ENCODE peak calls at places on chromosomes 13 and 19, in six cellular contexts. J, C, P, M, E and L are unnamed samples.

GRCh38 chr13:77184455-77184854 is 142.4 kb downstream of the MYCBP2 start:
- DNase-seq in J (no peak), M (no peak), E (no peak), P (no peak), C (no peak), L (no peak)

GRCh38 chr19:28940751-28941500 is 272.0 kb downstream of the UQCRFS1 start:
- DNase-seq in P (peak), M (no peak), C (no peak), J (no peak), E (no peak), L (no peak)

GRCh38 chr19:1321539-1321938 is 35.9 kb downstream of the EFNA2 start:
- DNase-seq in J (no peak), M (no peak), P (no peak), E (no peak), C (no peak), L (no peak)

GRCh38 chr13:52707375-52707774 is 32.2 kb downstream of the CNMD start:
- DNase-seq in M (no peak), P (no peak), E (no peak), J (no peak), C (no peak), L (no peak)

GRCh38 chr13:27964741-27965323 is 4.3 kb downstream of the CDX2 start:
- DNase-seq in C (no peak), P (no peak), M (no peak), E (no peak), J (no peak), L (no peak)

GRCh38 chr13:111058796-111059506 is 56.2 kb upstream of the ARHGEF7 start:
- DNase-seq in P (no peak), C (no peak), M (no peak), J (no peak), E (no peak), L (no peak)

GRCh38 chr13:106432636-106433035 is 102.8 kb downstream of the EFNB2 start:
- DNase-seq in J (no peak), M (no peak), P (no peak), C (no peak), E (no peak), L (no peak)

GRCh38 chr13:102138635-102139225 is 263.1 kb downstream of the FGF14 start:
- DNase-seq in J (no peak), M (no peak), P (peak), C (no peak), E (no peak), L (no peak)

GRCh38 chr13:109998808-109999528 is 212.6 kb upstream of the IRS2 start:
- DNase-seq in C (no peak), E (no peak), J (no peak), P (peak), M (no peak), L (no peak)

GRCh38 chr19:15934332-15935078 is at the start of gene CYP4F11:
- DNase-seq in P (no peak), E (no peak), J (peak), C (no peak), M (no peak), L (peak)

GRCh38 chr13:66344770-66345367 is 885.3 kb downstream of the PCDH9 start:
- DNase-seq in J (no peak), P (no peak), E (peak), M (no peak), C (peak), L (no peak)

GRCh38 chr13:113827021-113827420 is 36.9 kb downstream of the GAS6 start:
- DNase-seq in J (no peak), P (no peak), E (no peak), C (no peak), M (no peak), L (no peak)

GRCh38 chr13:89899302-89900103 is 1448.0 kb upstream of the MIR17HG start:
- DNase-seq in M (no peak), J (no peak), P (no peak), C (no peak), E (no peak), L (no peak)

GRCh38 chr19:16185123-16185924 is at the start of gene FAM32A:
- DNase-seq in J (peak), P (peak), M (peak), C (peak), E (peak), L (peak)

GRCh38 chr13:20159646-20160345 is 1.1 kb downstream of the GJA3 start:
- DNase-seq in C (peak), P (peak), J (no peak), M (no peak), E (no peak), L (no peak)

GRCh38 chr19:35995655-35995993 is 636 bp downstream of the SDHAF1 start:
- DNase-seq in J (peak), P (peak), C (peak), E (no peak), M (no peak), L (no peak)

GRCh38 chr13:27793377-27794074 is 1.2 kb downstream of the GSX1 start:
- DNase-seq in P (no peak), J (no peak), C (no peak), M (no peak), E (no peak), L (no peak)

GRCh38 chr13:49407936-49408335 is 35.9 kb downstream of the CAB39L start:
- DNase-seq in E (no peak), M (no peak), J (no peak), P (no peak), C (no peak), L (no peak)
- H3K27ac ChIP-seq in E (no peak), M (no peak), J (no peak), P (no peak), C (no peak), L (no peak)

GRCh38 chr13:40562975-40563349 is 103.5 kb downstream of the FOXO1 start:
- DNase-seq in C (no peak), P (no peak), M (no peak), J (no peak), E (no peak), L (no peak)
- H3K27ac ChIP-seq in C (no peak), P (no peak), M (no peak), J (no peak), E (no peak), L (no peak)

GRCh38 chr19:38670921-38671398 is 23.5 kb downstream of the ACTN4 start:
- DNase-seq in P (no peak), E (no peak), J (no peak), C (no peak), M (no peak), L (no peak)

GRCh38 chr19:38673030-38673429 is 25.6 kb downstream of the ACTN4 start:
- DNase-seq in E (no peak), C (no peak), M (no peak), J (no peak), P (no peak), L (no peak)

GRCh38 chr19:38669532-38669931 is 22.1 kb downstream of the ACTN4 start:
- DNase-seq in M (no peak), J (no peak), E (no peak), C (no peak), P (no peak), L (no peak)

GRCh38 chr19:38674388-38675133 is 27.1 kb downstream of the ACTN4 start:
- DNase-seq in P (peak), E (no peak), M (no peak), J (no peak), C (no peak), L (no peak)

DNA sequence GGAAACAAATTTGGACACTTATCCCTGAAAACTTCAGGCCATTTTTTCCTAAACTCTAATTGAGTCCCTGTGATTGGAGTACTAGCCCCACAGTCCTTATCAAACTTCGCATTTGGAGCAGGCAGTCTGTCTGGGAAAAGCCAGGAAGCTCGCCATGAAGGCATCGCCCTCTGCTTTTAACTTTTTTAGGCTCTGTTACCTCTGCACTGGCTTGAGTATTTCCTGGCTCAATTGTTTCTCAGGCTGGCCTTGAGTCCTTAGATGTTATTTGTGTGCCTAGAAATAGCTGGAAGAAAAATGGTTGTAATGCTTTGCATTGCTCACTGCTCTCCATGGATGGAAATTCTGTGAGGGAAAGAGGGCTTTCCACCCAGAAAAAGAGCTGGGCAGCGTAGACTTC is 24.2 kb downstream of the ACTN4 start:
- DNase-seq in P (no peak), E (no peak), M (no peak), C (no peak), J (no peak), L (no peak)
- H3K27ac ChIP-seq in P (no peak), E (no peak), M (peak), C (no peak), J (peak), L (peak)

DNA sequence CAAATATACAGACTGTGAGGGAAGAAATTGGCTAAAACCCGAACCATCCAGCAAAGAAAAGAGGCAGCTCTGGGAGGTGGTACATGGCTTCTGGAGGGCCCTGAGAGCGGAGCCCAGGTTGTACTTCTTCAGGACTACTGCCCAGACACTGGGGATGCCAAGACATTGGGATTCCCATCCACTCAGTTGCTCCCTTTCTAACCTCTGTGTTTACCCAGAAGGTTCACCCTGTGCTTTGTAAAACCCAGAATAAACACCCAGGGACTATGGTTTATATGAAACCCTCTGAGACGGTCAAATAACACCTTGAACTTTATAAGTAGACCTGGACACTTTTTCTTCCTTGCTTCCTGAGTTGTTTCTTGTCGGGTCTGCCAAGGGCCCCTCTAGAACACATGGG is 9.7 kb downstream of the MEIOSIN start:
- DNase-seq in P (no peak), M (no peak), E (no peak), C (no peak), J (no peak), L (no peak)
- H3K27ac ChIP-seq in P (no peak), M (no peak), E (no peak), C (no peak), J (no peak), L (no peak)

GRCh38 chr13:39201075-39201630 is 162.9 kb downstream of the NHLRC3 start:
- DNase-seq in M (no peak), C (no peak), P (no peak), E (no peak), J (no peak), L (no peak)
- H3K27ac ChIP-seq in M (no peak), C (no peak), P (no peak), E (no peak), J (no peak), L (no peak)

GRCh38 chr19:47499863-47500830 is 14.7 kb downstream of the NAPA start:
- DNase-seq in J (no peak), P (no peak), C (no peak), M (no peak), E (no peak), L (no peak)
- H3K27ac ChIP-seq in J (no peak), P (no peak), C (no peak), M (peak), E (no peak), L (no peak)

GRCh38 chr13:26021956-26022355 is 29.9 kb downstream of the SHISA2 start:
- DNase-seq in J (no peak), E (no peak), P (no peak), C (no peak), M (no peak), L (no peak)
- H3K27ac ChIP-seq in J (no peak), E (no peak), P (no peak), C (no peak), M (no peak), L (peak)

DNA sequence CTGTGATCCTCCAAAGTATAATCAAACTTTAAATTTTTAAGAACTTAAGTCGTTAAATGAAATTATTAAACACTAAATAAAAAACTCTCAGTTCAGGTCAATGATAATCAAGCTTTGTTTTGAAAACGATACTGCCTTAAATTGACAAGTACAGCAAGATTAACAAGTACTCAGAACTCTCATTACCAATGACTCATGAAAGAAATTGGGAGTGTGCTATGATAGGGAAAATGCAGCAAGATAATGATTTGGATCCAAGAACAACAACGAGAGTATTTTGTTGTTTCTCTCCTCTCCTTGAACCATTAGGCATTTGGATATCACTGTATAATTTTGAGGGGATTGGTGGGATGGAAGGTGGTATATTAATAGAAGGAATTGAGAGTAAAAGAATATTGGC is 10.2 kb downstream of the N4BP2L2 start:
- DNase-seq in M (no peak), P (peak), J (no peak), C (no peak), E (no peak), L (no peak)
- H3K27ac ChIP-seq in M (no peak), P (no peak), J (no peak), C (no peak), E (no peak), L (no peak)